ENCODE peak calls at places on chromosome 1, in six cellular contexts. A is HCT116, F is HepG2, Y is K562, B is H1, E is GM12878. N is an unnamed sample.

GRCh38 chr1:225418059-225418458 is 9.8 kb downstream of the LBR start:
- DNase-seq in A (no peak), F (no peak), Y (no peak), B (no peak), E (no peak), N (no peak)

GRCh38 chr1:3611170-3612019 is at the start of gene MEGF6:
- DNase-seq in A (peak; percentile 69), F (peak; percentile 43), Y (peak; percentile 92), B (peak; percentile 84), E (no peak), N (peak; percentile 99)

GRCh38 chr1:166340709-166341108 is 173.9 kb upstream of the FAM78B start:
- DNase-seq in A (no peak), F (no peak), Y (no peak), B (no peak), E (no peak), N (no peak)

GRCh38 chr1:43225168-43225567 is 44.6 kb upstream of the TMEM125 start:
- DNase-seq in A (no peak), F (no peak), Y (peak; percentile 47), B (no peak), E (no peak), N (no peak)

GRCh38 chr1:4460651-4461050 is 193.8 kb upstream of the AJAP1 start:
- DNase-seq in A (no peak), F (no peak), Y (no peak), B (no peak), E (no peak), N (no peak)

GRCh38 chr1:164895026-164895907 is 336.3 kb downstream of the PBX1 start:
- DNase-seq in A (no peak), F (no peak), Y (no peak), B (no peak), E (no peak), N (no peak)

GRCh38 chr1:38005195-38006007 is at the start of gene FHL3:
- DNase-seq in A (no peak), F (peak; percentile 51), Y (peak; percentile 95), B (no peak), E (no peak), N (peak; percentile 90)

GRCh38 chr1:81325404-81325803 is 475.3 kb upstream of the ADGRL2 start:
- DNase-seq in A (no peak), F (no peak), Y (no peak), B (no peak), E (no peak), N (no peak)

GRCh38 chr1:74314438-74314837 is 79.3 kb downstream of the TNNI3K start:
- DNase-seq in A (no peak), F (no peak), Y (no peak), B (no peak), E (no peak), N (no peak)

GRCh38 chr1:217354900-217355299 is 276.0 kb downstream of the GPATCH2 start:
- DNase-seq in A (no peak), F (no peak), Y (no peak), B (no peak), E (no peak), N (no peak)

GRCh38 chr1:246795906-246796694 is 71.9 kb downstream of the SCCPDH start:
- DNase-seq in A (no peak), F (no peak), Y (no peak), B (no peak), E (no peak), N (no peak)

DNA sequence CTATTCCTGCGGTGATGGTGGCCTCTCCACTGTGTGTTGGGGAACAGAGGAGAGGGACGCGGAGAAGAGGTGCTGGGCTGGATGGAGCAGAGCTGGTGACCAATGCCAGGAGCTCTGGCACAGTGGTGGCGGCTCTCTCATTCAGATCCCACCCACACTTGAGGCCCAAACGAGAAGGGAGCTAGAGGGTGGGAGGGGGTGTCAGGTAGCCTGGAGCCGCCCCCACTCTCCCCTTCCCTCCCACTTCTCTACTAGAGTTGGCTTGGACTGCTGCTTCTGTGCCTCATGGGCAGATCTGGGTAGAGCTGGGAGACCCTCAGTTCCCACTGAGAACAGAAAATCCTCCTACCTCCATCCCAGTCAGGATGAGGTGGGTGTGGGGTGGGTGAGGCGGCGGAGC is 3.5 kb downstream of the TTC39A start:
- DNase-seq in A (no peak), F (no peak), Y (no peak), B (no peak), E (no peak), N (no peak)
- TF ChIP-seq YY1 in A (no peak), F (no peak), Y (no peak), B (no peak), E (no peak), N (no peak)

GRCh38 chr1:15577691-15578090 is 7.2 kb downstream of the AGMAT start:
- DNase-seq in A (no peak), F (no peak), Y (no peak), B (no peak), E (no peak), N (no peak)

GRCh38 chr1:15578921-15579682 is 5.7 kb downstream of the AGMAT start:
- DNase-seq in A (no peak), F (no peak), Y (no peak), B (no peak), E (peak; percentile 46), N (no peak)

GRCh38 chr1:15583016-15583706 is 1.7 kb downstream of the AGMAT start:
- DNase-seq in A (no peak), F (no peak), Y (no peak), B (no peak), E (no peak), N (no peak)

GRCh38 chr1:15575549-15576150 is 9.2 kb downstream of the AGMAT start:
- DNase-seq in A (no peak), F (no peak), Y (no peak), B (no peak), E (no peak), N (no peak)

DNA sequence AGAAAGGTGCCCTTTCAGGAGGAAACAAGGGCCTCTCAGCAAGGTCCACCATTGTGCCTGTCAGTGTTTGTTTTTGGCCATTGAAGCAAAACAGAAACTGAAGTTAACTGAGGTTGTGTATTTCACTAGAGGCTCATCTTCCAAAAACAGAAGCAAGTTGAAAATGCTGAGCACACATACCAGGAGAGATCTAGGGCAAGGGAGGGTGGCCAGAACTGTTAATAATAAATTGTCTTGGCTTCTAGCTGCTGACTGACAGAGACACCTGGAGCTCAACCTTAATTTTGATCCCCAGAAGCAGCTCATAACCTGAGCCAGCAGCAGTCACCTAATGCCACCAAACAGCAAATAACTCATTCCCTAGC is 5.2 kb downstream of the AGMAT start:
- DNase-seq in A (no peak), F (no peak), Y (no peak), B (no peak), E (peak; percentile 41), N (no peak)
- H3K27ac ChIP-seq in A (no peak overlapping the region), F (no peak overlapping the region), Y (no peak overlapping the region), B (no peak overlapping the region), E (peak overlapping the region; percentile 75), N (no peak overlapping the region)

GRCh38 chr1:243409284-243409683 is 153.4 kb downstream of the SDCCAG8 start:
- DNase-seq in A (no peak), F (peak; percentile 2), Y (no peak), B (no peak), E (no peak), N (no peak)

GRCh38 chr1:243402868-243403267 is 147.0 kb downstream of the SDCCAG8 start:
- DNase-seq in A (no peak), F (no peak), Y (no peak), B (no peak), E (no peak), N (peak; percentile 19)

GRCh38 chr1:243408479-243408878 is 152.6 kb downstream of the SDCCAG8 start:
- DNase-seq in A (no peak), F (no peak), Y (no peak), B (no peak), E (no peak), N (no peak)

GRCh38 chr1:243411472-243411871 is 155.6 kb downstream of the SDCCAG8 start:
- DNase-seq in A (no peak), F (no peak), Y (no peak), B (no peak), E (no peak), N (no peak)

DNA sequence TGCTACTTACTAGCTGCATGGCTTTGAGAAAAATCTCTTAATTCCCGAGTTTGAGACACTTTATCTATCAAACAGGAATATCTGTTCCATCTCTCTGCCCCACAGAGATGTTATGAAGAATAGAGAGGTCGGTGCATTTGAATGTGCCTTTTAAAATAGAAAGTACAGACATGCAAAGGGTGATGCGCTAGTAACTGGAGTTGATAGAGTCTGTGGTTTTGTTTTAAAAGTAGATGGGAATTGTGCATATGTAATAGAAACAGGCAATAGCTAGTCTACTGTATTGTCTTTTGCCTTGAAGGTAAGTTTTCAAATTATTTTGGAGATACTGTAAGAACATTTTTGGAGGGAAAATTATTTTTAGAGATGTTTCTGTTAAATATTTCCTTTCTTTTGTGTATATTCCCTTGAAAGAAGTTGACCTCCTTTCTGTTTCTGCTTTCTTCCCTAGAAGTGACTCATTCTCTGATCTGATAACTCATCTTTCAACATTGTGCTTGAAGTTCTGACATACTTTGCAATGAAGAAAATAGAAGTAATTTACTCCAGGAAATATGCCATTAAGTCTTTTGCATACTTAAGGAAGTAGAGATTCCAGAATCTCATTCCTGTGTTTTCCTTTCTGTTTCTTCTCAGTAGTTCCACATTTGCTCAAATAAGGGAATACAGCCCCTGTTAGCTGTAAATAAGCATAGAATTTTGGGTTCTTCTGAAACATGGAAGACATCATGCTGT is 151.6 kb downstream of the SDCCAG8 start:
- DNase-seq in A (no peak), F (no peak), Y (no peak), B (no peak), E (no peak), N (no peak)
- H3K4me2 ChIP-seq in A (no peak overlapping the region), F (no peak overlapping the region), Y (no peak overlapping the region), B (no peak overlapping the region), E (no peak overlapping the region), N (peak overlapping the region; percentile 56)

GRCh38 chr1:230581446-230582079 is 60.7 kb upstream of the COG2 start:
- DNase-seq in A (no peak), F (peak; percentile 41), Y (peak; percentile 16), B (no peak), E (no peak), N (no peak)
- TF ChIP-seq YY1 in A (no peak), F (no peak), Y (no peak), B (no peak), E (no peak), N (no peak)

GRCh38 chr1:175287377-175287776 is 94.8 kb upstream of the KIAA0040 start:
- DNase-seq in A (no peak), F (no peak), Y (no peak), B (no peak), E (peak; percentile 31), N (no peak)
- H3K27ac ChIP-seq in A (no peak overlapping the region), F (no peak overlapping the region), Y (no peak overlapping the region), B (no peak overlapping the region), E (peak overlapping the region; percentile 39), N (no peak overlapping the region)

DNA sequence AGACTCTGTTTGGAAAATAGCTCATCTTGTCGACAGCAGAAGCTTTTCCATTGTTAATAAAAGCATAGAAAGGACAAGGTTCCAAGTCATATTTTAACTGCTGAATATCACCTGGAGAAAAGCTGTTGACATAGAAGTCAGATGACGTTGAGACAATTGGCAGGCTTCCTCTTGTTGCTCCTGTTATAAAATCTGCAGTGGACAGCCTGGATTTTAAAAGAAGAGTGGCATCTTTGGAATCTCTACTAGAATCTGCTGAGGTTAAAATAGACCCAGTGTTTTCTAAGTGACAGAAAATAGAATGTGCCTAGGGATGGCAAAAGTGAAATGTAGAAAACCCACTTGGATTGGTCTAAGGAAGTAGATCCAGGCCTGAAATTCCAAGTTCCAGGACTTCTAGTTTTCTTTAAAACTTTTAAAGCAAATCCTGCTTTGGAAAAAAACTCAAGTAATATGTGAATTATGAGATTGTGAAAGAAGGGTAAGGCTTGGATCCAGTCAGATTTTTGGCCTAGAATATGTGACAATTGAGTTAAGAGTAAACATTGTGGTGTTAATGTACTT is 53.6 kb upstream of the NEXN start:
- DNase-seq in A (no peak), F (no peak), Y (no peak), B (no peak), E (no peak), N (no peak)
- H3K4me2 ChIP-seq in A (no peak overlapping the region), F (no peak overlapping the region), Y (no peak overlapping the region), B (no peak overlapping the region), E (no peak overlapping the region), N (peak overlapping the region; percentile 25)

GRCh38 chr1:14996133-14997050 is 157.2 kb upstream of the TMEM51 start:
- DNase-seq in A (peak; percentile 67), F (peak; percentile 74), Y (peak; percentile 75), B (no peak), E (no peak), N (peak; percentile 37)
- TF ChIP-seq YY1 in A (no peak), F (no peak), Y (no peak), B (no peak), E (no peak), N (no peak)

N was measured in SK-N-SH.